ENCODE peak calls at places on chromosomes 6 and 20, in eight cellular contexts. E, P, B, Q, R, Z, D and O are unnamed samples.

GRCh38 chr20:45374966-45375365 is 3.2 kb downstream of the TP53TG5 start:
- DNase-seq in E (no peak), P (no peak), B (no peak), Q (no peak), R (no peak), Z (no peak), D (no peak), O (no peak)

GRCh38 chr6:143535189-143535614 is 23.7 kb upstream of the FUCA2 start:
- DNase-seq in E (no peak), P (no peak), B (no peak), Q (no peak), R (no peak), Z (peak), D (no peak), O (no peak)

GRCh38 chr6:125444234-125444949 is 142.6 kb upstream of the HDDC2 start:
- DNase-seq in E (peak), P (no peak), B (no peak), Q (no peak), R (no peak), Z (no peak), D (no peak), O (peak)

GRCh38 chr6:7991992-7992815 is 72.0 kb downstream of the BLOC1S5 start:
- DNase-seq in E (no peak), P (no peak), B (peak), Q (peak), R (peak), Z (peak), D (no peak), O (no peak)

GRCh38 chr6:48541669-48542068 is 430.7 kb upstream of the PTCHD4 start:
- DNase-seq in E (no peak), P (no peak), B (no peak), Q (no peak), R (no peak), Z (no peak), D (no peak), O (no peak)

GRCh38 chr20:15339264-15339663 is 1001.9 kb upstream of the FLRT3 start:
- DNase-seq in E (no peak), P (no peak), B (no peak), Q (no peak), R (no peak), Z (no peak), D (no peak), O (no peak)

GRCh38 chr6:140623498-140623897 is 1249.0 kb upstream of the CITED2 start:
- DNase-seq in E (no peak), P (no peak), B (peak), Q (peak), R (no peak), Z (no peak), D (no peak), O (no peak)

GRCh38 chr6:3484240-3484639 is 27.4 kb upstream of the SLC22A23 start:
- DNase-seq in E (no peak), P (no peak), B (no peak), Q (no peak), R (peak), Z (no peak), D (no peak), O (no peak)

GRCh38 chr6:158707120-158707519 is 57.3 kb downstream of the SYTL3 start:
- DNase-seq in E (no peak), P (no peak), B (peak), Q (no peak), R (peak), Z (no peak), D (no peak), O (peak)

GRCh38 chr6:14265049-14266021 is 147.8 kb downstream of the CD83 start:
- DNase-seq in E (no peak), P (no peak), B (no peak), Q (no peak), R (no peak), Z (no peak), D (no peak), O (no peak)

GRCh38 chr6:42784739-42785498 is 3.1 kb downstream of the BICRAL start:
- DNase-seq in E (no peak), P (no peak), B (no peak), Q (no peak), R (no peak), Z (no peak), D (peak), O (no peak)

GRCh38 chr6:85464260-85464644 is 14.4 kb downstream of the NT5E start:
- DNase-seq in E (no peak), P (no peak), B (peak), Q (peak), R (peak), Z (no peak), D (no peak), O (no peak)

GRCh38 chr20:33419140-33419974 is 18.0 kb upstream of the CDK5RAP1 start:
- DNase-seq in E (no peak), P (no peak), B (peak), Q (no peak), R (no peak), Z (no peak), D (no peak), O (no peak)

GRCh38 chr6:125747589-125748533 is 1.6 kb upstream of the HEY2 start:
- DNase-seq in E (peak), P (peak), B (peak), Q (no peak), R (no peak), Z (no peak), D (peak), O (peak)

GRCh38 chr20:61694666-61695065 is 371.0 kb downstream of the TAF4 start:
- DNase-seq in E (no peak), P (no peak), B (no peak), Q (no peak), R (no peak), Z (no peak), D (no peak), O (no peak)

GRCh38 chr6:25122001-25122400 is 157.2 kb upstream of the CARMIL1 start:
- DNase-seq in E (no peak), P (no peak), B (peak), Q (no peak), R (no peak), Z (no peak), D (no peak), O (no peak)

GRCh38 chr6:55886185-55886836 is 10.9 kb upstream of the BMP5 start:
- DNase-seq in E (no peak), P (no peak), B (peak), Q (no peak), R (no peak), Z (peak), D (peak), O (no peak)

GRCh38 chr20:14069796-14070195 is 74.5 kb downstream of the MACROD2 start:
- DNase-seq in E (no peak), P (no peak), B (no peak), Q (peak), R (no peak), Z (no peak), D (no peak), O (no peak)

GRCh38 chr20:24934716-24935115 is 14.4 kb upstream of the CST7 start:
- DNase-seq in E (no peak), P (no peak), B (no peak), Q (no peak), R (no peak), Z (no peak), D (no peak), O (no peak)